ENCODE peak calls at places on chromosomes 16 and 17, in ten cellular contexts. W is AG04450, X is tibial artery, V is skeletal muscle cell, U is MM.1S, T is GM12865, O is cardiac fibroblast, K is HAP-1, D is astrocyte of the spinal cord, S is foreskin fibroblast. B is an unnamed sample.

GRCh38 chr16:3158498-3159314 is 23.9 kb downstream of the ZNF213 start:
- DNase-seq in T (peak; percentile 92), K (peak; percentile 84), V (no peak), O (peak; percentile 87), D (peak; percentile 88), U (peak; percentile 86), W (no peak), X (peak; percentile 94), S (peak; percentile 88), B (peak; percentile 89)

GRCh38 chr16:8730335-8730915 is 56.0 kb downstream of the ABAT start:
- DNase-seq in V (no peak), W (no peak), K (no peak), O (no peak), D (no peak), T (no peak), S (no peak), U (no peak), X (peak; percentile 9), B (no peak)

GRCh38 chr17:47119746-47120520 is 69.2 kb downstream of the CDC27 start:
- DNase-seq in S (peak; percentile 12), K (no peak), T (no peak), W (peak; percentile 24), X (no peak), D (peak; percentile 80), U (no peak), O (no peak), V (no peak), B (no peak)

GRCh38 chr16:11155284-11155806 is 100.7 kb downstream of the SOCS1 start:
- DNase-seq in T (no peak), X (no peak), D (peak; percentile 71), K (no peak), U (no peak), V (no peak), S (no peak), W (peak; percentile 63), O (peak; percentile 68), B (no peak)

GRCh38 chr17:8799851-8800212 is 667 bp upstream of the MFSD6L start:
- DNase-seq in O (no peak), K (no peak), T (peak; percentile 51), S (no peak), W (no peak), X (no peak), D (no peak), U (no peak), V (no peak), B (no peak)

GRCh38 chr17:10735821-10736220 is 6.0 kb upstream of the TMEM220 start:
- DNase-seq in K (no peak), T (no peak), D (no peak), X (no peak), W (no peak), O (no peak), V (no peak), S (no peak), U (no peak), B (no peak)

GRCh38 chr17:68381076-68381900 is 76.0 kb downstream of the WIPI1 start:
- DNase-seq in T (peak; percentile 27), W (peak; percentile 83), K (no peak), V (peak; percentile 87), S (peak; percentile 95), D (peak; percentile 86), O (peak; percentile 83), U (no peak), X (no peak), B (no peak)

GRCh38 chr16:67470314-67470713 is 10.6 kb downstream of the ATP6V0D1 start:
- DNase-seq in V (no peak), W (no peak), U (no peak), X (peak; percentile 86), O (peak; percentile 29), D (no peak), T (no peak), K (no peak), S (peak; percentile 47), B (no peak)

GRCh38 chr16:35516551-35516950 is 2057.1 kb downstream of the TP53TG3F start:
- DNase-seq in K (no peak), D (no peak), V (no peak), O (no peak), W (no peak), X (no peak), T (no peak), U (peak; percentile 45), S (no peak), B (no peak)

GRCh38 chr17:39908789-39909352 is 9.6 kb downstream of the GSDMB start:
- DNase-seq in X (no peak), W (no peak), K (no peak), U (no peak), S (no peak), D (no peak), V (no peak), T (no peak), O (no peak), B (no peak)

GRCh38 chr16:80614908-80615696 is 74.3 kb downstream of the DYNLRB2 start:
- DNase-seq in O (peak; percentile 48), V (peak; percentile 83), S (peak; percentile 63), T (no peak), W (peak; percentile 71), U (no peak), X (no peak), K (no peak), D (peak; percentile 85), B (no peak)

GRCh38 chr16:82892327-82892726 is 265.6 kb downstream of the CDH13 start:
- DNase-seq in O (no peak), T (no peak), D (no peak), K (no peak), U (no peak), S (no peak), W (no peak), X (no peak), V (no peak), B (no peak)

GRCh38 chr16:20789130-20789529 is 17.1 kb downstream of the ERI2 start:
- DNase-seq in S (no peak), W (no peak), U (no peak), V (no peak), K (no peak), T (no peak), X (no peak), O (no peak), D (no peak), B (peak; percentile 55)

GRCh38 chr16:20792216-20792615 is 14.1 kb downstream of the ERI2 start:
- DNase-seq in W (no peak), O (peak; percentile 1), X (no peak), T (no peak), U (no peak), V (no peak), D (no peak), S (peak; percentile 4), K (no peak), B (no peak)
- H3K4me3 ChIP-seq in W (no peak overlapping the region), O (no peak overlapping the region), X (no peak overlapping the region), T (no peak overlapping the region), U (no peak overlapping the region), V (no peak overlapping the region), D (no peak overlapping the region), S (no peak overlapping the region), K (no peak overlapping the region), B (no peak overlapping the region)

GRCh38 chr16:48365601-48366164 is 19.5 kb downstream of the SIAH1 start:
- DNase-seq in T (peak; percentile 90), U (peak; percentile 85), K (peak; percentile 87), S (peak; percentile 97), V (peak; percentile 68), O (peak; percentile 91), W (no peak), D (peak; percentile 91), X (peak; percentile 94), B (peak; percentile 93)
- H3K4me3 ChIP-seq in T (peak overlapping the region; percentile 81), U (peak overlapping the region; percentile 68), K (peak overlapping the region; percentile 44), S (peak overlapping the region; percentile 69), V (peak overlapping the region; percentile 51), O (peak overlapping the region; percentile 50), W (peak overlapping the region; percentile 63), D (peak overlapping the region; percentile 57), X (peak overlapping the region; percentile 62), B (peak overlapping the region; percentile 55)

GRCh38 chr16:86294535-86294934 is 215.8 kb upstream of the FOXF1 start:
- DNase-seq in T (no peak), O (no peak), X (no peak), U (no peak), V (no peak), K (no peak), W (peak; percentile 91), D (no peak), S (no peak), B (no peak)
- H3K4me3 ChIP-seq in T (no peak overlapping the region), O (no peak overlapping the region), X (no peak overlapping the region), U (no peak overlapping the region), V (no peak overlapping the region), K (no peak overlapping the region), W (no peak overlapping the region), D (no peak overlapping the region), S (no peak overlapping the region), B (no peak overlapping the region)

GRCh38 chr17:76704799-76705198 is 6.0 kb downstream of the MXRA7 start:
- DNase-seq in V (no peak), S (no peak), D (no peak), T (no peak), K (no peak), X (no peak), U (no peak), W (no peak), O (no peak), B (no peak)

GRCh38 chr17:76700627-76701470 is 9.9 kb downstream of the MXRA7 start:
- DNase-seq in W (peak; percentile 57), X (peak; percentile 84), D (peak; percentile 81), U (no peak), K (no peak), T (no peak), S (peak; percentile 89), O (peak; percentile 77), V (peak; percentile 66), B (no peak)

GRCh38 chr17:76700290-76700626 is 10.5 kb downstream of the MXRA7 start:
- DNase-seq in D (no peak), W (no peak), V (no peak), T (no peak), U (no peak), K (no peak), X (no peak), O (no peak), S (no peak), B (no peak)

GRCh38 chr17:76702941-76703637 is 7.7 kb downstream of the MXRA7 start:
- DNase-seq in O (no peak), W (no peak), K (no peak), S (no peak), T (no peak), U (no peak), X (no peak), V (no peak), D (no peak), B (no peak)

DNA sequence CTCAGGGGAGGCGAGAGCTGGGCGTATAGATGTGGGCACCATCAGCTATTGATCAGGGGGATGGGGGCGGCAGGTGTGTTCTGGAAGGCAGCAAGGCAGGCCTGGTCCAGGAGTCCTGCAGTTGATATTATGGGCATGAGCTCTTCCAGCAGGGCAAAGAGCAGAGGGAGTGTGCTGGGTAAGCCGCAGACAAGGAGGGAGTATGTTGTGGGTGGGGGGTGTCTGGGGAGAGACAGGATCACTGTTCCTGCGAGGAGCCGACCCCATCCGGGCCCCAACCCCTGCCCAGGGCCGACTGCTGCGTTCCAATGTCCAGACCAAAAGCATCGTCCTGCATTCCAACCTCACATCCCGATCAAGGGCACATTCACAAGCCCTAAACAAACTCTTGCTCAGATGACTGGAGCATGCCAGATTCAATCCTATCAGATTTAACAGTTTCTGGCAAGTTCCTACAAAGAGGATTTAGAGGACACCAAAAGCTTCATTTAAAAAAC is 9.2 kb downstream of the MXRA7 start:
- DNase-seq in S (peak; percentile 51), D (no peak), X (no peak), K (no peak), T (no peak), W (no peak), O (no peak), V (no peak), U (no peak), B (no peak)
- H3K4me3 ChIP-seq in S (no peak overlapping the region), D (no peak overlapping the region), X (peak overlapping the region; percentile 32), K (no peak overlapping the region), T (no peak overlapping the region), W (peak overlapping the region; percentile 54), O (no peak overlapping the region), V (no peak overlapping the region), U (no peak overlapping the region), B (no peak overlapping the region)

B was measured in A673.